ENCODE peak calls at places on chromosomes 11 and 22, in ten cellular contexts. F is spleen, V is kidney, L is thoracic aorta, N is hepatocyte, M is stomach, A is fibroblast of lung, O is OCI-LY7, S is sigmoid colon, Z is A549. D is an unnamed sample.

GRCh38 chr22:17820879-17821439 is 46.7 kb upstream of the BID start:
- DNase-seq in L (no peak), N (no peak), F (no peak), M (no peak), O (peak), Z (no peak), S (no peak), A (no peak), V (no peak), D (no peak)

GRCh38 chr11:12677131-12677530 is 2.9 kb downstream of the TEAD1 start:
- DNase-seq in N (no peak), L (no peak), V (no peak), M (no peak), S (no peak), A (peak), Z (no peak), O (no peak), F (no peak), D (no peak)

GRCh38 chr11:69832561-69833413 is 13.6 kb upstream of the FGF3 start:
- DNase-seq in S (peak), N (no peak), V (no peak), A (no peak), L (no peak), O (no peak), F (peak), M (no peak), Z (no peak), D (no peak)

GRCh38 chr11:69208190-69209037 is 52.7 kb downstream of the SMIM38 start:
- DNase-seq in F (peak), V (no peak), Z (peak), L (no peak), M (no peak), O (no peak), A (no peak), S (no peak), N (no peak), D (no peak)

GRCh38 chr11:788009-788640 is 1.8 kb downstream of the CEND1 start:
- DNase-seq in L (no peak), M (no peak), V (no peak), N (no peak), Z (no peak), O (peak), F (no peak), A (no peak), S (no peak), D (no peak)

GRCh38 chr11:12725047-12725862 is 51.0 kb downstream of the TEAD1 start:
- DNase-seq in M (no peak), V (no peak), L (no peak), A (no peak), S (no peak), O (no peak), N (no peak), F (no peak), Z (no peak), D (no peak)

GRCh38 chr11:86570457-86570856 is 102.0 kb downstream of the ME3 start:
- DNase-seq in M (no peak), N (no peak), S (no peak), L (no peak), F (no peak), A (no peak), V (no peak), O (no peak), Z (no peak), D (no peak)

GRCh38 chr11:9906043-9906791 is 242.3 kb downstream of the SWAP70 start:
- DNase-seq in Z (peak), M (no peak), A (peak), F (no peak), S (no peak), O (no peak), L (no peak), V (no peak), N (peak), D (peak)

GRCh38 chr22:46377566-46378498 is 42.3 kb downstream of the TRMU start:
- DNase-seq in M (peak), L (no peak), S (no peak), N (peak), O (no peak), Z (peak), F (no peak), A (no peak), V (peak), D (no peak)

GRCh38 chr11:60872952-60873524 is 5.7 kb downstream of the ZP1 start:
- DNase-seq in N (peak), S (peak), O (no peak), M (peak), L (no peak), F (peak), V (no peak), Z (no peak), A (peak), D (peak)

GRCh38 chr11:86686531-86686930 is 14.1 kb upstream of the ME3 start:
- DNase-seq in M (no peak), N (no peak), S (no peak), V (no peak), A (no peak), F (no peak), Z (no peak), O (no peak), L (no peak), D (no peak)

GRCh38 chr11:78221396-78222315 is 32.9 kb downstream of the USP35 start:
- DNase-seq in O (no peak), A (no peak), S (no peak), F (no peak), V (no peak), M (no peak), Z (no peak), N (no peak), L (no peak), D (no peak)

GRCh38 chr22:44131989-44132685 is 48.6 kb upstream of the PARVG start:
- DNase-seq in M (no peak), F (peak), A (no peak), N (no peak), S (peak), Z (no peak), O (no peak), V (peak), L (no peak), D (no peak)

GRCh38 chr11:30815619-30816018 is 229.5 kb upstream of the MPPED2 start:
- DNase-seq in L (no peak), F (no peak), O (no peak), A (no peak), Z (no peak), S (no peak), N (no peak), M (no peak), V (no peak), D (no peak)

GRCh38 chr11:71237853-71238252 is 14.5 kb downstream of the SHANK2 start:
- DNase-seq in N (no peak), S (peak), V (no peak), L (no peak), Z (no peak), F (peak), O (no peak), A (no peak), M (no peak), D (no peak)

DNA sequence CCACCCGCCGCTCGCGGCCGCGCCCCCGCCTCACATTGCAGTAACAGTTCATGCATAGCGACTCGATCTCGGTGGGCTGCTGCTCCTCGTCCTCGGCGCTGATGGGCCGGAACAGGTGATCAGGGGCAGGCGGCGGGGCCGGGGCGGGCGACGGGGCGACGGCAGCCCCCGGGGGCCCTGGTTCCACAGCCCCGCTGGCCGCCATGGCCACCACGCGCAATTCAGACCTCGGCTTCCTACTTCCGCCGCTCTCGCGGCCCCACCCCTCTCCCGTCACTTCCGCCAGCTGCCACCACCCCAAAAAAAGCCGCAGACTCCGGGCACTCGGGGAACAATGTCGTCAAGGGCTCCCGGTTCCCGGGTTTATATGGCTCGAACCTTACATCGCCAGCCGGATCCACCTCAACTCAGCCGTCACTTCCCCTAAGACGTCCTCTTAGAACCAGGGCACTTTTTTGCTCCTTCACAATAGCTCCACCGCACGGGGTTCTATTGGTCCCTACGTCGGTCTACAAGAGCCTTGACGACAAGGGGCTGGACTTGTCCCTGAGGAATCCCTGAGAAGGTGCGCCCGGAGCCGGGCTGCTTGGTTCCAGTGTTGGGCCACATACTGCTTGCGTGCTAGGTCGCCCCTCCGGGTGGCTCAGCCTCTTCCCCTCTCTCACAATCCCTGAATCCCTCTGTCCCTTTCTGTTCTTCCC is at the start of gene ZPR1:
- DNase-seq in F (peak), L (peak), N (peak), V (peak), M (peak), A (peak), O (peak), S (peak), Z (peak), D (no peak)
- TF ChIP-seq CTCF in F (peak), L (no peak), N (no peak), V (no peak), M (no peak), A (no peak), O (no peak), S (no peak), Z (no peak), D (peak)

DNA sequence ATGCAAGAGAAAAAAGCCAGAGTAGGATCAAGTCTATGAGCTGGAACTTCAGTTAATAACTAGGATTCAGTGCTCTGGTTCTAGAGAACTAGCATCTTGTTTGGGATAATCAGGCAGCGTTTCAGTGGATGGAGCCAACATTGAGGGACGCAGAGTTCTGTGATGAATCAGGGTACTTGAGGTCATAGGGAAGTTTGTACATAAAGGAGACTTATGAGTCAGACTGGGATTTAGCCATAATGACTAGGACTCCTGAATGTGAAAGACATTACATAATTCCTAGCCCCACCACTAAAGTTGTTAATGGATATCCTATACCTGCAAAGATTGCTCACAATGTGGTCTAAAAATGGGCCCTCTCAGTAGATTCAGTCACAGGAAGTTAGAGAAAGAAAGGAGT is 6.8 kb downstream of the SLN start:
- DNase-seq in S (no peak), L (no peak), F (no peak), V (no peak), A (peak), O (no peak), M (no peak), Z (peak), N (no peak), D (peak)
- H3K4me3 ChIP-seq in S (no peak), L (no peak), F (no peak), V (no peak), A (no peak), O (no peak), M (no peak), Z (no peak), N (no peak), D (no peak)

DNA sequence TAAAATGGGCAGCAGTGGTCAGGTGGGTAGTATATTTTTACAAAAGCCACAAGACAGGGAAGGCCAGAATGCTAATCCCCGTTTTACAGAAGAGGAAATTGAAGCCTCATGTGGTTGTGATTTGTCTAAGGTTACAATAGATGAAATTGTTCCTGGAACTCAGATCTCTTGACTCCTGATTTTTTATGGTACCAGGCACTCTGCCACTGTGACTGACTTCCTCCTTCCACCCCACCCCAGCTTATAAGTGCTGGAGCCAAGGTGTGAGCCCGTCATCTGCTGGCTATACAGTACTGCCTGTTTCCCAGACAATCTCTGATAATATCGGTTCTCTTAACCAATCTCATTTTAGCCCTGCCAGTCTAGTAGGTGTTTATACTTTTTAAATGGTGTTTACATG is 1.9 kb downstream of the SLC5A1 start:
- DNase-seq in S (no peak), O (no peak), V (no peak), A (no peak), N (peak), M (peak), Z (no peak), F (no peak), L (no peak), D (no peak)
- H3K27ac ChIP-seq in S (no peak), O (no peak), V (no peak), A (no peak), N (no peak), M (peak), Z (no peak), F (no peak), L (no peak), D (no peak)

DNA sequence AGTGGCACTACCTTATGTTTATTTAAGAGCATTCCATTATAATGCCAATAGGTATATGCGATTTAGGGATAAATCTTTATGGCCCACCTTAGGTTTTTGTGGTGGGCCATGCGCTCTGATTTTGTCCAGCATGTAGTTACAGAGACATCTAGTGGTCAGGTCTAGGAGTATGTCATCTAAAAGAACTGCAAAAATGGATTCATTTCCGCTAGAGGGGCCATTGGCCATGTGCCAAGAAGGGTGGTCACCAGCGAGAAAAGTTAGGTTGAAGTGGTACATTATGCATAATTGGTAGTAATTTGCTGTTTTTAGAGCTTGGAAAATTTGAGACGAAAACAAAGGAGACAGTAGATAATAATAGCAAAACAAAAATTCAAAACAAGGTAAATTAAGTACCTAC is 27.7 kb downstream of the LRRC4C start:
- DNase-seq in O (peak), Z (peak), N (peak), L (no peak), F (no peak), A (no peak), V (no peak), M (no peak), S (no peak), D (no peak)
- TF ChIP-seq CTCF in O (peak), Z (no peak), N (peak), L (no peak), F (no peak), A (peak), V (peak), M (no peak), S (peak), D (no peak)

D was measured in AG04450.